ENCODE peak calls at places on chromosomes 12 and 14, in ten cellular contexts. U is type B pancreatic cell, B is pancreas, Y is HL-60, F is IMR-90, M is endothelial cell, P is ovary, S is endothelial cell of umbilical vein, Q is A549, C is Caco-2. Z is an unnamed sample.

GRCh38 chr12:111024205-111024794 is 103.9 kb upstream of the MYL2 start:
- DNase-seq in S (peak), F (peak), U (no peak), B (peak), M (peak), Y (no peak), C (peak), P (no peak), Q (peak), Z (peak)

GRCh38 chr12:49519574-49519936 is 19.3 kb upstream of the KCNH3 start:
- DNase-seq in M (no peak), C (no peak), U (no peak), S (no peak), F (no peak), Q (no peak), B (no peak), P (no peak), Y (no peak), Z (no peak)

GRCh38 chr14:104977681-104978647 is at the start of gene AHNAK2:
- DNase-seq in B (peak), Q (peak), P (peak), F (peak), C (peak), M (peak), S (peak), Y (peak), U (no peak), Z (peak)

GRCh38 chr14:22296722-22297121 is 292.3 kb downstream of the DAD1 start:
- DNase-seq in Q (peak), U (no peak), P (no peak), F (peak), Y (no peak), M (no peak), S (no peak), B (no peak), C (no peak), Z (peak)

GRCh38 chr12:124713436-124714082 is 146.1 kb upstream of the NCOR2 start:
- DNase-seq in B (no peak), F (peak), M (no peak), Q (no peak), U (no peak), C (no peak), S (peak), Y (peak), P (no peak), Z (peak)

GRCh38 chr12:28316067-28316466 is 125.8 kb downstream of the CCDC91 start:
- DNase-seq in B (no peak), U (no peak), M (no peak), Y (no peak), P (no peak), Q (peak), S (no peak), F (no peak), C (no peak), Z (peak)

GRCh38 chr14:104143071-104143470 is 4.7 kb downstream of the KIF26A start:
- DNase-seq in P (no peak), S (no peak), C (no peak), B (no peak), F (no peak), U (no peak), M (no peak), Y (no peak), Q (no peak), Z (no peak)

GRCh38 chr14:96052541-96053105 is 13.5 kb downstream of the C14orf132 start:
- DNase-seq in C (no peak), M (no peak), Y (no peak), U (no peak), P (no peak), F (peak), B (no peak), S (no peak), Q (no peak), Z (no peak)

GRCh38 chr12:77049767-77050353 is 15.5 kb downstream of the E2F7 start:
- DNase-seq in U (no peak), Y (peak), B (peak), P (no peak), M (peak), Q (peak), S (peak), F (peak), C (no peak), Z (peak)

GRCh38 chr12:24044973-24045703 is 95.7 kb upstream of the SOX5 start:
- DNase-seq in S (no peak), P (no peak), C (peak), F (no peak), Y (no peak), Q (no peak), M (no peak), U (no peak), B (peak), Z (no peak)

GRCh38 chr12:53097207-53097563 is 282 bp upstream of the IGFBP6 start:
- DNase-seq in Y (no peak), B (no peak), Q (no peak), F (peak), C (no peak), M (no peak), S (peak), U (no peak), P (peak), Z (peak)

GRCh38 chr14:21300892-21301291 is 21.0 kb downstream of the RPGRIP1 start:
- DNase-seq in F (no peak), U (no peak), Y (peak), S (no peak), Q (no peak), M (peak), C (no peak), P (no peak), B (peak), Z (no peak)

GRCh38 chr14:98957211-98958047 is 314.6 kb downstream of the BCL11B start:
- DNase-seq in F (no peak), Y (peak), Q (peak), S (no peak), B (peak), C (no peak), U (peak), P (peak), M (no peak), Z (peak)

GRCh38 chr12:5026342-5026938 is 17.2 kb upstream of the KCNA5 start:
- DNase-seq in U (no peak), P (no peak), C (no peak), F (no peak), Q (no peak), S (no peak), M (no peak), Y (no peak), B (no peak), Z (no peak)

GRCh38 chr12:26614217-26614616 is 218.8 kb downstream of the ITPR2 start:
- DNase-seq in C (no peak), Y (peak), B (no peak), S (peak), F (peak), P (no peak), M (peak), Q (peak), U (no peak), Z (peak)

GRCh38 chr14:24297190-24297964 is 2.2 kb downstream of the DHRS1 start:
- DNase-seq in B (no peak), S (peak), Q (peak), C (no peak), M (no peak), F (peak), P (no peak), Y (no peak), U (no peak), Z (peak)

GRCh38 chr14:52845079-52845478 is 53.7 kb upstream of the GNPNAT1 start:
- DNase-seq in P (no peak), F (no peak), S (no peak), C (no peak), U (no peak), M (no peak), B (no peak), Y (no peak), Q (no peak), Z (no peak)

GRCh38 chr14:105064721-105065143 is 498 bp downstream of the GPR132 start:
- DNase-seq in Y (peak), P (no peak), S (no peak), Q (no peak), C (peak), U (no peak), F (peak), M (no peak), B (no peak), Z (peak)

GRCh38 chr12:58537278-58537677 is 383.0 kb downstream of the LRIG3 start:
- DNase-seq in Y (no peak), C (peak), Q (no peak), S (peak), F (peak), P (no peak), B (no peak), M (no peak), U (no peak), Z (peak)

GRCh38 chr12:122825773-122826724 is 9.2 kb upstream of the HIP1R start:
- DNase-seq in P (no peak), B (peak), C (no peak), Q (peak), S (peak), Y (no peak), M (no peak), U (no peak), F (no peak), Z (peak)

GRCh38 chr14:74244115-74244514 is 4.9 kb downstream of the VSX2 start:
- DNase-seq in S (no peak), M (no peak), C (no peak), F (no peak), U (no peak), P (no peak), B (no peak), Y (no peak), Q (no peak), Z (no peak)

GRCh38 chr12:71799105-71799504 is 40.5 kb upstream of the TBC1D15 start:
- DNase-seq in P (no peak), S (peak), M (no peak), Y (no peak), C (no peak), U (no peak), F (peak), Q (no peak), B (no peak), Z (peak)

GRCh38 chr12:3273409-3273853 is 196.3 kb downstream of the TSPAN9 start:
- DNase-seq in S (no peak), Q (peak), F (peak), Y (no peak), C (no peak), B (no peak), P (no peak), U (no peak), M (no peak), Z (no peak)

GRCh38 chr12:46188170-46188569 is 80.7 kb downstream of the SLC38A1 start:
- DNase-seq in F (no peak), S (no peak), Y (no peak), Q (no peak), U (no peak), C (no peak), P (no peak), M (no peak), B (no peak), Z (no peak)

GRCh38 chr14:74531011-74531410 is 37.4 kb downstream of the ISCA2 start:
- DNase-seq in U (no peak), C (no peak), Q (no peak), Y (no peak), S (no peak), F (no peak), P (no peak), B (no peak), M (no peak), Z (no peak)

GRCh38 chr12:79183003-79183402 is 318.4 kb downstream of the SYT1 start:
- DNase-seq in B (no peak), M (no peak), F (peak), C (no peak), P (no peak), Y (no peak), U (no peak), Q (no peak), S (peak), Z (no peak)

GRCh38 chr12:97168804-97169203 is 261.7 kb downstream of the NEDD1 start:
- DNase-seq in Q (no peak), F (no peak), C (no peak), M (no peak), S (no peak), Y (no peak), P (no peak), B (no peak), U (no peak), Z (no peak)

GRCh38 chr12:75960086-75960910 is 71.3 kb downstream of the PHLDA1 start:
- DNase-seq in B (peak), P (no peak), M (no peak), Q (no peak), F (peak), S (no peak), C (peak), U (no peak), Y (no peak), Z (no peak)

GRCh38 chr14:90454041-90455000 is 57.5 kb downstream of the CALM1 start:
- DNase-seq in S (peak), C (peak), Y (no peak), F (peak), Q (peak), P (peak), B (peak), M (peak), U (peak), Z (peak)

GRCh38 chr12:56808954-56809353 is 45.8 kb downstream of the HSD17B6 start:
- DNase-seq in M (no peak), Q (no peak), Y (no peak), B (no peak), P (no peak), C (no peak), S (no peak), F (no peak), U (no peak), Z (no peak)

GRCh38 chr14:101221549-101222160 is 318.1 kb upstream of the RTL1 start:
- DNase-seq in F (no peak), Y (no peak), B (no peak), Q (no peak), C (peak), M (no peak), U (peak), S (no peak), P (no peak), Z (no peak)

GRCh38 chr14:68585690-68586089 is 207.2 kb downstream of the ZFP36L1 start:
- DNase-seq in Y (no peak), U (no peak), M (no peak), Q (no peak), C (no peak), B (no peak), F (peak), S (no peak), P (peak), Z (no peak)

GRCh38 chr12:48671231-48671856 is 10.7 kb downstream of the KANSL2 start:
- DNase-seq in P (no peak), C (no peak), M (no peak), B (no peak), F (peak), Y (no peak), S (no peak), Q (no peak), U (no peak), Z (peak)

GRCh38 chr12:67996347-67996746 is 7.1 kb downstream of the IFNG-AS1 start:
- DNase-seq in P (no peak), C (no peak), S (no peak), F (no peak), Q (no peak), M (no peak), Y (no peak), U (no peak), B (no peak), Z (no peak)

GRCh38 chr12:122064034-122064777 is 14.3 kb upstream of the MLXIP start:
- DNase-seq in U (no peak), B (peak), C (peak), M (peak), Q (peak), F (peak), Y (peak), P (peak), S (peak), Z (peak)

GRCh38 chr14:98855926-98856325 is 416.1 kb downstream of the BCL11B start:
- DNase-seq in M (no peak), C (no peak), Q (no peak), P (no peak), U (no peak), S (no peak), Y (no peak), F (no peak), B (no peak), Z (no peak)

GRCh38 chr12:106974525-106974924 is 12.4 kb downstream of the MTERF2 start:
- DNase-seq in F (no peak), P (no peak), Y (no peak), C (no peak), U (no peak), Q (no peak), B (no peak), M (no peak), S (no peak), Z (no peak)

GRCh38 chr14:36975834-36976233 is 196.6 kb downstream of the SLC25A21 start:
- DNase-seq in Q (peak), Y (no peak), U (no peak), P (no peak), F (peak), S (no peak), M (no peak), B (no peak), C (peak), Z (no peak)

DNA sequence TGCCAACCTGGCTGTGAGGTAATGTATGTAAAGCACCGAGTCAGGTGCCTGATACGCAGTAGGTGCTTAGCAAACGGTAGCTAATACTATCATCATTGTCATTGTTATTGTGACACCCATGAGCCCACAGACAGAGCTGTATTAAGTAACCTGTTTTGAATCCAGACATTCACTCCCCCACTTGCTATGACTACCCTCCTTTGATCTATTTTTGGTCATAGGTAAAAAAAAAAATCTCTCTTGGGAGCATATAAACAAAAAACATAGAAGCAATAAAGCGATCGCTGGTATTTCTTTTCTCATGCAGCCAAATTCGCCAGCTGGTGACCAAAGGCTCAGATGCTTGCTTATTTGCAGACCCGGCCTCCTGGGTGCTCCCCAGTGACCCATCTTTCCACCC is 330.2 kb downstream of the DPF3 start:
- DNase-seq in S (no peak), U (no peak), B (no peak), Y (no peak), F (no peak), P (no peak), M (no peak), C (no peak), Q (no peak), Z (no peak)
- TF ChIP-seq CTCF in S (no peak), U (no peak), B (no peak), Y (no peak), F (no peak), P (no peak), M (no peak), C (no peak), Q (no peak), Z (no peak)

GRCh38 chr12:132953771-132954170 is 2.3 kb downstream of the ZNF605 start:
- DNase-seq in Y (no peak), M (no peak), C (no peak), U (no peak), S (no peak), F (no peak), P (no peak), Q (no peak), B (no peak), Z (no peak)

GRCh38 chr12:132955933-132956725 is at the start of gene ZNF605:
- DNase-seq in B (peak), Y (peak), C (peak), Q (peak), F (peak), P (peak), U (peak), M (peak), S (peak), Z (peak)

GRCh38 chr12:132954471-132955048 is 1.5 kb downstream of the ZNF605 start:
- DNase-seq in P (no peak), S (peak), U (no peak), B (no peak), M (no peak), C (no peak), Q (no peak), Y (no peak), F (no peak), Z (no peak)

GRCh38 chr12:132953163-132953425 is 3.0 kb downstream of the ZNF605 start:
- DNase-seq in U (no peak), S (no peak), B (no peak), C (no peak), Q (no peak), F (no peak), P (no peak), M (no peak), Y (no peak), Z (no peak)

DNA sequence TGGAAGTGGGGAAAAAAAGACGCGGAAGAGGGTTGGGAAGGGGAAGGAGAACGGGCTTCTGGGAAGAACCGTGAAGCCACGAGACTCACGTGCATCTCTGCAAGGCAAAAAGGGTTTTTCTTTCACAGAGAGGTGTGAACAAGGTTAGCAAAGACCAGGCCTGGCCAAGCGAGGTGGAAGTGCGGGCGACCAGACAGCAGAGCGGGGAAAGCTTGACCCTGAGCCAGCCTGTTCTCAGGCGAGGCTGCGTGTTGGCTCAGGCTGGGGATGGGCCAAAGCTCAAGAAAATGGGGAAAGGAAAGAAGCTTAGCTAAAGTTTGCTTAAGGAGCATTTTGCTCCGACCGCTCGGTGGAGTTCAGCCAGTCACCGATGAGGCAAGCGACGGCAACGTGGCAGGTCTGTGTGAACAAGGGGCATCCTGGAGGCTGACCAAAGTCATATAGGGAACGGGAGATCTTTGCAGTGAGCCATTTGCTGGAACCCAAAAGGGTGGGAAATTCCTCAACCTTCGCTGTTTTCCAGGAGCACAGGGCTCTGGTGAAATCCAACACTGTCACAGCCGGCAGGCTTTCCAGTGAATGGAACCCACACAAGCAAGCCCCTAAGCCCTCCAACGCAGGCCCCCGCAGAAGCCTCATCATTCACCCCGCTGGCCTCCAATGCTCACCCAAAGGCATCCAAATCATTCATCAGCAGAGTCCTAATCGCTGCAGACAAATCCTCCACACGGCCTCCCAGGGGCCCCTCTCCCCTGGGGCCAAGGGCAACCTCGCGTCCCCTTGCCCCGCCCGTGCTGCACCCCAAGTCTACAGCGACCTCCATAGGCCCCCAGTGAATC is 793 bp downstream of the ZNF605 start:
- DNase-seq in C (no peak), F (peak), S (peak), U (no peak), P (peak), M (peak), B (peak), Q (peak), Y (peak), Z (peak)
- TF ChIP-seq CTCF in C (no peak), F (no peak), S (no peak), U (no peak), P (no peak), M (no peak), B (no peak), Q (no peak), Y (no peak), Z (no peak)

GRCh38 chr12:19707948-19708409 is 268.7 kb downstream of the AEBP2 start:
- DNase-seq in S (no peak), B (no peak), F (peak), Y (peak), C (no peak), U (no peak), M (no peak), Q (peak), P (no peak), Z (peak)
- TF ChIP-seq CTCF in S (no peak), B (no peak), F (peak), Y (no peak), C (peak), U (peak), M (peak), Q (no peak), P (no peak), Z (peak)

GRCh38 chr14:75794615-75795038 is 133.6 kb downstream of the TTLL5 start:
- DNase-seq in F (peak), P (no peak), Q (peak), Y (no peak), B (no peak), S (peak), M (no peak), U (no peak), C (no peak), Z (peak)
- TF ChIP-seq CTCF in F (peak), P (peak), Q (peak), Y (no peak), B (no peak), S (no peak), M (no peak), U (no peak), C (peak), Z (peak)

Z was measured in fibroblast of the aortic adventitia.